ENCODE peak calls at places on chromosomes 3 and 15, in four cellular contexts. B is K562, G is IMR-90, C is tibial nerve. P is an unnamed sample.

GRCh38 chr3:81749285-81749684 is 12.2 kb downstream of the GBE1 start:
- DNase-seq in B (no peak), G (peak; percentile 36), C (no peak), P (no peak)

GRCh38 chr3:140580746-140581145 is 97.1 kb upstream of the TRIM42 start:
- DNase-seq in B (no peak), G (no peak), C (no peak), P (no peak)

GRCh38 chr3:184739594-184740505 is 28.0 kb upstream of the MAGEF1 start:
- DNase-seq in B (no peak), G (no peak), C (no peak), P (no peak)

GRCh38 chr3:32457971-32458471 is 44.6 kb downstream of the CMTM6 start:
- DNase-seq in B (peak; percentile 30), G (no peak), C (no peak), P (no peak)

GRCh38 chr15:77035999-77036471 is 34.9 kb downstream of the TSPAN3 start:
- DNase-seq in B (no peak), G (no peak), C (peak; percentile 5), P (no peak)

GRCh38 chr3:162521669-162522068 is 1025.1 kb downstream of the OTOL1 start:
- DNase-seq in B (no peak), G (no peak), C (no peak), P (no peak)

GRCh38 chr3:129992781-129993180 is 18.3 kb downstream of the TRH start:
- DNase-seq in B (peak; percentile 29), G (no peak), C (no peak), P (no peak)

GRCh38 chr3:14849831-14850230 is 31.1 kb downstream of the FGD5 start:
- DNase-seq in B (no peak), G (no peak), C (no peak), P (no peak)

GRCh38 chr3:132536442-132537153 is 60.5 kb upstream of the ACKR4 start:
- DNase-seq in B (no peak), G (peak; percentile 18), C (no peak), P (no peak)

GRCh38 chr15:74789741-74790079 is 7.8 kb downstream of the CSK start:
- DNase-seq in B (no peak), G (no peak), C (no peak), P (no peak)

GRCh38 chr15:74791667-74792066 is 9.8 kb downstream of the CSK start:
- DNase-seq in B (no peak), G (no peak), C (no peak), P (no peak)

GRCh38 chr15:74791007-74791406 is 9.1 kb downstream of the CSK start:
- DNase-seq in B (no peak), G (no peak), C (no peak), P (no peak)

GRCh38 chr15:74789171-74789627 is 7.3 kb downstream of the CSK start:
- DNase-seq in B (no peak), G (no peak), C (no peak), P (no peak)

GRCh38 chr15:74790080-74790916 is 8.4 kb downstream of the CSK start:
- DNase-seq in B (no peak), G (peak; percentile 85), C (peak; percentile 53), P (no peak)
- H3K4me1 ChIP-seq in B (peaks cover 27% of the 10 kb centered on the region), G (peaks cover 24% of the 10 kb centered on the region), C (peaks cover 85% of the 10 kb centered on the region), P (peaks cover 54% of the 10 kb centered on the region)

GRCh38 chr15:99121691-99122410 is 17.0 kb downstream of the SYNM start:
- DNase-seq in B (no peak), G (no peak), C (no peak), P (no peak)
- TF ChIP-seq POLR2A in B (no peak), G (no peak), C (no peak), P (no peak)

GRCh38 chr3:139421459-139421858 is 32.0 kb upstream of the COPB2 start:
- DNase-seq in B (no peak), G (no peak), C (no peak), P (no peak)
- TF ChIP-seq CTCF in B (no peak), G (no peak), C (no peak), P (no peak)

GRCh38 chr3:41208507-41208906 is 9.2 kb downstream of the CTNNB1 start:
- DNase-seq in B (peak; percentile 22), G (no peak), C (no peak), P (no peak)
- H3K4me1 ChIP-seq in B (peaks cover 30% of the 10 kb centered on the region), G (peaks cover 8% of the 10 kb centered on the region), C (peaks cover 32% of the 10 kb centered on the region), P (peaks cover 75% of the 10 kb centered on the region)

GRCh38 chr15:41621200-41622193 is 38.7 kb upstream of the MGA start:
- DNase-seq in B (no peak), G (peak; percentile 77), C (peak; percentile 38), P (peak; percentile 77)
- TF ChIP-seq POLR2A in B (no peak), G (no peak), C (peak; percentile 16), P (peak; percentile 28)

GRCh38 chr15:88956263-88956662 is 43.1 kb upstream of the MFGE8 start:
- DNase-seq in B (no peak), G (no peak), C (no peak), P (no peak)

GRCh38 chr15:88954431-88955277 is 41.5 kb upstream of the MFGE8 start:
- DNase-seq in B (no peak), G (no peak), C (no peak), P (peak; percentile 23)

GRCh38 chr15:88949734-88950400 is 36.7 kb upstream of the MFGE8 start:
- DNase-seq in B (no peak), G (no peak), C (no peak), P (no peak)

GRCh38 chr15:88950600-88951160 is 37.5 kb upstream of the MFGE8 start:
- DNase-seq in B (no peak), G (no peak), C (no peak), P (no peak)
- TF ChIP-seq CTCF in B (no peak), G (no peak), C (no peak), P (no peak)